ENCODE peak calls at places on chromosomes 11 and 22, in four cellular contexts. Z is stomach, P is GM12891, Y is breast epithelium. S is an unnamed sample.

GRCh38 chr22:48587236-48587865 is 1240.3 kb downstream of the BRD1 start:
- DNase-seq in P (no peak), Z (no peak), Y (no peak), S (no peak)

GRCh38 chr22:39267966-39268365 is 23.2 kb upstream of the PDGFB start:
- DNase-seq in Y (no peak), Z (no peak), P (no peak), S (no peak)

GRCh38 chr11:19895776-19896175 is 183.1 kb downstream of the NAV2 start:
- DNase-seq in P (no peak), Z (no peak), Y (no peak), S (no peak)

GRCh38 chr11:76523147-76523546 is 78.3 kb downstream of the EMSY start:
- DNase-seq in P (no peak), Y (no peak), Z (no peak), S (no peak)

GRCh38 chr22:37569009-37569920 is 9.0 kb downstream of the CDC42EP1 start:
- DNase-seq in Z (peak), P (no peak), Y (no peak), S (no peak)

GRCh38 chr11:126816655-126817054 is 183.9 kb downstream of the KIRREL3 start:
- DNase-seq in Z (peak), Y (no peak), P (no peak), S (no peak)

GRCh38 chr11:60994450-60995135 is 23.1 kb downstream of the CD6 start:
- DNase-seq in Z (no peak), Y (no peak), P (no peak), S (no peak)

GRCh38 chr11:60767388-60767811 is 10.7 kb downstream of the MS4A15 start:
- DNase-seq in Y (no peak), P (no peak), Z (no peak), S (no peak)

GRCh38 chr11:73201888-73202810 is 15.9 kb upstream of the P2RY2 start:
- DNase-seq in Y (no peak), P (no peak), Z (no peak), S (peak)

GRCh38 chr11:112150517-112150916 is 13.4 kb downstream of the IL18 start:
- DNase-seq in Z (no peak), Y (no peak), P (no peak), S (no peak)

GRCh38 chr11:76680517-76681425 is 10.2 kb upstream of the LRRC32 start:
- DNase-seq in Y (no peak), P (peak), Z (peak), S (peak)

GRCh38 chr11:68583047-68583446 is 101.3 kb upstream of the GAL start:
- DNase-seq in Y (no peak), Z (no peak), P (no peak), S (no peak)

GRCh38 chr11:73478737-73479347 is 102.6 kb downstream of the RELT start:
- DNase-seq in P (no peak), Z (no peak), Y (no peak), S (no peak)

GRCh38 chr11:117097567-117098268 is 510 bp downstream of the SIK3 start:
- DNase-seq in P (no peak), Y (peak), Z (peak), S (peak)

GRCh38 chr22:29751139-29751538 is 15.7 kb downstream of the ZMAT5 start:
- DNase-seq in P (no peak), Z (no peak), Y (no peak), S (no peak)

GRCh38 chr22:38738475-38739070 is 17.2 kb downstream of the SUN2 start:
- DNase-seq in Y (no peak), Z (no peak), P (no peak), S (no peak)

DNA sequence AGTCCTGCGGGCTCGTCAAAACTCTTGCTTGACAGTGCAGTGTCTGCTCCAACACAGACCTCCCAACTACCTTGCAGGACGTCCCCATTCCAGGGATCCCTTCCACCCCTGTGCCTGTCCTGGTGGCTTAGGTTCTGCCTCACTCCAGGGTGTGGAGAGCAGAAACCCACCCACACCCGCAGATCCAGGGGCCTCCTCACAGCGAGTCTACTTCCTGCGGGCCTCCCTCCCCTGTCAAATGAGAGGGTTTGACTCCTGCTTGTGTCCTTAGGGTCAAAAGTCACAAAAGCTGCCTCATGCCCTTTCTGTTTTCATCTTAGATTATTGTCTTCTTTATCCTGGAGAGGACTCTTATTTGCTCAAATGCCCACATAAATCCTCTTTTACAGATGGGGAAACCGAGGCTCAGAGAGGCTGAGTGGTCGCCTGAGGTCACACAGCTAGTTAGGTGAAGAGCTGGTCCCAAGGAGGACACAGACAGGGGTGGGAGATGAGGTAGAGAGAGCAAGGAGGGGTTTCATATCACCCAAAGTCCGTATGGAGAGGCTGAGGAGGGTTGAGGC is 81.1 kb upstream of the KCNQ1OT1 start:
- DNase-seq in Y (no peak), Z (peak), P (no peak), S (no peak)
- TF ChIP-seq POLR2AphosphoS5 in Y (no peak), Z (no peak), P (no peak), S (no peak)

GRCh38 chr11:63838682-63839507 is at the start of gene MARK2:
- DNase-seq in P (peak), Y (peak), Z (peak), S (peak)
- TF ChIP-seq POLR2AphosphoS5 in P (peak), Y (peak), Z (peak), S (peak)

DNA sequence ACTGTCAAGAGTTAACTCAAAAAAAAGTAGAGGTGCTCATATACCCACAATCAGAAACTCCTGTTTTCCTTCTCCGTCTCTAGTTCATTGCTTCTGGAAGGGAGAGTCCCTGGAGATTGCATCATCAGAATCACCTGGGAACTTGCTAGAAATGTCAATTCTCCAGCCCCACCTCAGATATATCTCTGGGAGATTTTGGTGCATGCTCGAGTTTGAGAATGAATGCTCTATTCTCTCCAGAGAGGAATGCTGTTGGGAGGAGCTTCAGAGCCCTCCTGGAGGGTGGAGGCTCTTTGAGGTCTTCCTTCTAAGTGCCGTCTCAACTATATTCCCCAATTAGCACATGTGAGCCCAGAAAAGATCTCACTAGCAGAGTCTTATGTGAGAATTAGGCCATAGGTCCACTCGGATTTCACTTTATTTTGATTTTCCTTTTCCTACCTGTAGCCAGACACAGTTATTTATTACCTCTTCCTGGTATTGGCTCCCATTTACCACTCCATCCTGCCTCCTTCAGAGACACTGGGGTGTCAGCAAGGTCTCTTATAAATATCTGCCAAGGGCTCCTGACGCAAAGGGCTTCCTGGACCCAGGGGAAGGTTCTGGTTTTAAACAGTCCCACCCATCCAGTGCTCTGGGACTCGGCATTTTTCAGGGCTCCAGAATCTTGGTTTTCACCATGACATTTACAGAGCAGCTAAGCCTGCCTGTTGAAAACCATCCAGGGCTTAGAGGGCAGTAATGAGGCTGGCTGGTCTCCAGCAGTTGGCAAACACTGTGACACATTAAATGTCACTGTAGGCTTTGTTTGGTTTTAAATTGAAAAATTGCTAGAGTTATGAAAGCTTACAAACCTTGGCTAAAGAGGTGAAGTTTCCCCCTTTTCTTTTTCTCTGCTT is 136.2 kb downstream of the CD44 start:
- DNase-seq in P (no peak), Z (peak), Y (peak), S (peak)
- TF ChIP-seq POLR2AphosphoS5 in P (no peak), Z (peak), Y (no peak), S (no peak)

GRCh38 chr11:47415091-47415854 is 6.9 kb downstream of the SLC39A13 start:
- DNase-seq in Y (no peak), Z (no peak), P (no peak), S (no peak)
- TF ChIP-seq POLR2AphosphoS5 in Y (no peak), Z (no peak), P (no peak), S (no peak)

S was measured in sigmoid colon.